ENCODE peak calls at places on chromosomes 2 and 18, in seven cellular contexts. A is activated T-cell treated with anti-CD3 and anti-CD28 coated beads, Interleukin-2, amount 50 U/mL, for 24 hours; O is mesothelial cell of epicardium; V is AG09309; E is cardiac fibroblast; C is hepatic stellate cell; B is occipital lobe. F is an unnamed sample.

GRCh38 chr18:50700245-50701165 is 119.3 kb downstream of the MRO start:
- DNase-seq in V (no peak), A (no peak), B (no peak), O (no peak), C (no peak), E (no peak), F (no peak)

GRCh38 chr2:231378028-231378722 is 17.3 kb upstream of the B3GNT7 start:
- DNase-seq in C (no peak), B (no peak), V (no peak), E (no peak), O (no peak), A (no peak), F (no peak)

GRCh38 chr2:57720728-57721627 is 325.6 kb upstream of the VRK2 start:
- DNase-seq in V (peak), C (peak), A (peak), O (peak), E (peak), B (peak), F (peak)

GRCh38 chr2:120772261-120772660 is 36.6 kb downstream of the GLI2 start:
- DNase-seq in O (no peak), B (no peak), C (no peak), E (no peak), A (no peak), V (no peak), F (peak)

GRCh38 chr2:204110250-204111183 is 174.0 kb downstream of the ICOS start:
- DNase-seq in E (peak), V (peak), B (no peak), O (no peak), C (no peak), A (peak), F (no peak)

GRCh38 chr18:51953521-51953920 is 386.5 kb upstream of the DCC start:
- DNase-seq in O (no peak), V (no peak), B (no peak), A (no peak), C (no peak), E (no peak), F (no peak)

GRCh38 chr2:149000168-149000938 is 38.1 kb upstream of the LYPD6B start:
- DNase-seq in O (no peak), V (no peak), C (no peak), B (no peak), A (no peak), E (no peak), F (no peak)

GRCh38 chr2:159396796-159397195 is 110.3 kb upstream of the WDSUB1 start:
- DNase-seq in O (no peak), E (no peak), V (no peak), C (no peak), B (no peak), A (no peak), F (no peak)

GRCh38 chr2:9897331-9897737 is 54.1 kb downstream of the TAF1B start:
- DNase-seq in A (peak), O (no peak), C (peak), V (peak), B (no peak), E (peak), F (peak)

GRCh38 chr2:118973542-118973951 is 31.6 kb downstream of the MARCO start:
- DNase-seq in E (peak), C (no peak), B (no peak), A (no peak), V (peak), O (no peak), F (peak)

GRCh38 chr2:166380615-166381014 is 4.9 kb upstream of the SCN9A start:
- DNase-seq in E (no peak), O (no peak), C (no peak), V (no peak), A (no peak), B (no peak), F (no peak)